ENCODE peak calls at places on chromosomes 11 and 22, in six cellular contexts. One of them, this sample, is unnamed.

GRCh38 chr22:36860821-36861659 is at the start of gene NCF4:
- DNase-seq in HAP-1: no peak
- DNase-seq in WERI-Rb-1: no peak
- DNase-seq in 8988T: no peak
- DNase-seq in tibial nerve: peak; percentile 61
- DNase-seq in foreskin fibroblast: no peak
- DNase-seq in this sample: no peak

GRCh38 chr11:18836415-18836814 is 44.8 kb upstream of the PTPN5 start:
- DNase-seq in tibial nerve: no peak
- DNase-seq in HAP-1: no peak
- DNase-seq in foreskin fibroblast: peak; percentile 2
- DNase-seq in 8988T: no peak
- DNase-seq in WERI-Rb-1: no peak
- DNase-seq in this sample: no peak

GRCh38 chr11:68584097-68584496 is 100.2 kb upstream of the GAL start:
- DNase-seq in HAP-1: peak; percentile 20
- DNase-seq in tibial nerve: peak; percentile 21
- DNase-seq in WERI-Rb-1: peak; percentile 54
- DNase-seq in 8988T: peak; percentile 31
- DNase-seq in foreskin fibroblast: peak; percentile 16
- DNase-seq in this sample: no peak

GRCh38 chr22:37818397-37819099 is 4.6 kb upstream of the GALR3 start:
- DNase-seq in tibial nerve: no peak
- DNase-seq in 8988T: no peak
- DNase-seq in HAP-1: no peak
- DNase-seq in WERI-Rb-1: peak; percentile 78
- DNase-seq in foreskin fibroblast: peak; percentile 83
- DNase-seq in this sample: no peak

GRCh38 chr22:47307326-47307725 is 544.9 kb downstream of the TBC1D22A start:
- DNase-seq in WERI-Rb-1: no peak
- DNase-seq in tibial nerve: no peak
- DNase-seq in 8988T: no peak
- DNase-seq in foreskin fibroblast: peak; percentile 78
- DNase-seq in HAP-1: no peak
- DNase-seq in this sample: no peak

GRCh38 chr11:61697093-61697492 is 16.9 kb downstream of the DAGLA start:
- DNase-seq in WERI-Rb-1: no peak
- DNase-seq in HAP-1: no peak
- DNase-seq in tibial nerve: no peak
- DNase-seq in 8988T: no peak
- DNase-seq in foreskin fibroblast: no peak
- DNase-seq in this sample: no peak

GRCh38 chr22:31960767-31961166 is 16.4 kb downstream of the YWHAH start:
- DNase-seq in HAP-1: peak; percentile 49
- DNase-seq in tibial nerve: no peak
- DNase-seq in WERI-Rb-1: no peak
- DNase-seq in 8988T: no peak
- DNase-seq in foreskin fibroblast: no peak
- DNase-seq in this sample: no peak

GRCh38 chr11:131898872-131899400 is 528.5 kb downstream of the NTM start:
- DNase-seq in foreskin fibroblast: no peak
- DNase-seq in WERI-Rb-1: no peak
- DNase-seq in HAP-1: no peak
- DNase-seq in tibial nerve: no peak
- DNase-seq in 8988T: no peak
- DNase-seq in this sample: no peak

GRCh38 chr11:125376117-125376516 is 119.9 kb downstream of the FEZ1 start:
- DNase-seq in WERI-Rb-1: peak; percentile 86
- DNase-seq in foreskin fibroblast: no peak
- DNase-seq in tibial nerve: no peak
- DNase-seq in HAP-1: no peak
- DNase-seq in 8988T: no peak
- DNase-seq in this sample: no peak

GRCh38 chr11:15493066-15493465 is 378.3 kb downstream of the INSC start:
- DNase-seq in WERI-Rb-1: no peak
- DNase-seq in tibial nerve: no peak
- DNase-seq in 8988T: no peak
- DNase-seq in foreskin fibroblast: no peak
- DNase-seq in HAP-1: no peak
- DNase-seq in this sample: no peak

GRCh38 chr11:38648597-38648996 is 2050.6 kb upstream of the RAG2 start:
- DNase-seq in WERI-Rb-1: no peak
- DNase-seq in 8988T: no peak
- DNase-seq in foreskin fibroblast: no peak
- DNase-seq in tibial nerve: no peak
- DNase-seq in HAP-1: no peak
- DNase-seq in this sample: no peak

GRCh38 chr22:39240841-39241631 is 3.7 kb downstream of the PDGFB start:
- DNase-seq in 8988T: no peak
- DNase-seq in HAP-1: no peak
- DNase-seq in tibial nerve: peak; percentile 36
- DNase-seq in foreskin fibroblast: no peak
- DNase-seq in WERI-Rb-1: peak; percentile 45
- DNase-seq in this sample: no peak

GRCh38 chr11:37364246-37364839 is 766.3 kb upstream of the RAG2 start:
- DNase-seq in 8988T: no peak
- DNase-seq in WERI-Rb-1: no peak
- DNase-seq in tibial nerve: no peak
- DNase-seq in HAP-1: no peak
- DNase-seq in foreskin fibroblast: no peak
- DNase-seq in this sample: no peak

GRCh38 chr11:102974552-102975280 is 19.2 kb upstream of the MMP13 start:
- DNase-seq in tibial nerve: no peak
- DNase-seq in 8988T: no peak
- DNase-seq in HAP-1: no peak
- DNase-seq in WERI-Rb-1: no peak
- DNase-seq in foreskin fibroblast: peak; percentile 85
- DNase-seq in this sample: no peak

GRCh38 chr11:72826942-72827480 is 12.8 kb downstream of the ATG16L2 start:
- DNase-seq in HAP-1: no peak
- DNase-seq in tibial nerve: no peak
- DNase-seq in 8988T: no peak
- DNase-seq in WERI-Rb-1: no peak
- DNase-seq in foreskin fibroblast: no peak
- DNase-seq in this sample: no peak

GRCh38 chr22:31313366-31314147 is 21.3 kb upstream of the PIK3IP1 start:
- DNase-seq in HAP-1: peak; percentile 47
- DNase-seq in WERI-Rb-1: peak; percentile 62
- DNase-seq in foreskin fibroblast: peak; percentile 78
- DNase-seq in 8988T: no peak
- DNase-seq in tibial nerve: peak; percentile 81
- DNase-seq in this sample: peak; percentile 47

GRCh38 chr11:23284626-23285025 is 424.4 kb upstream of the CCDC179 start:
- DNase-seq in foreskin fibroblast: peak; percentile 64
- DNase-seq in 8988T: no peak
- DNase-seq in tibial nerve: no peak
- DNase-seq in HAP-1: no peak
- DNase-seq in WERI-Rb-1: no peak
- DNase-seq in this sample: peak; percentile 63

GRCh38 chr11:15159085-15159484 is 44.4 kb downstream of the INSC start:
- DNase-seq in HAP-1: no peak
- DNase-seq in tibial nerve: no peak
- DNase-seq in 8988T: peak; percentile 13
- DNase-seq in WERI-Rb-1: no peak
- DNase-seq in foreskin fibroblast: peak; percentile 76
- DNase-seq in this sample: peak; percentile 23

GRCh38 chr22:50530280-50530856 is 556 bp upstream of the TYMP start:
- DNase-seq in 8988T: no peak
- DNase-seq in foreskin fibroblast: peak; percentile 87
- DNase-seq in HAP-1: peak; percentile 34
- DNase-seq in tibial nerve: peak; percentile 72
- DNase-seq in WERI-Rb-1: no peak
- DNase-seq in this sample: peak; percentile 48

GRCh38 chr11:16012125-16012751 is 344.1 kb downstream of the SOX6 start:
- DNase-seq in HAP-1: no peak
- DNase-seq in tibial nerve: no peak
- DNase-seq in foreskin fibroblast: peak; percentile 30
- DNase-seq in 8988T: no peak
- DNase-seq in WERI-Rb-1: peak; percentile 19
- DNase-seq in this sample: no peak

GRCh38 chr11:75338516-75339218 is 12.8 kb downstream of the ARRB1 start:
- DNase-seq in HAP-1: no peak
- DNase-seq in foreskin fibroblast: peak; percentile 74
- DNase-seq in tibial nerve: no peak
- DNase-seq in 8988T: no peak
- DNase-seq in WERI-Rb-1: no peak
- DNase-seq in this sample: no peak

GRCh38 chr11:124834526-124835190 is 30.6 kb upstream of the ROBO3 start:
- DNase-seq in tibial nerve: no peak
- DNase-seq in WERI-Rb-1: no peak
- DNase-seq in foreskin fibroblast: no peak
- DNase-seq in 8988T: no peak
- DNase-seq in HAP-1: no peak
- DNase-seq in this sample: no peak

GRCh38 chr11:87215236-87215635 is 177.5 kb downstream of the TMEM135 start:
- DNase-seq in foreskin fibroblast: no peak
- DNase-seq in HAP-1: no peak
- DNase-seq in WERI-Rb-1: no peak
- DNase-seq in tibial nerve: no peak
- DNase-seq in 8988T: no peak
- DNase-seq in this sample: no peak

This sample was measured in fibroblast of the conjunctiva.